ENCODE peak calls at places on chromosomes 3 and 15, in five cellular contexts. O is aorta; B is naive thymus-derived CD4-positive, alpha-beta T cell; A is uterus; Q is A549. K is an unnamed sample. For H3K4me1 and H3K9me3, the result is how much of the 10 kb centered on the place peaks cover.

GRCh38 chr3:132064114-132064513 is 29.3 kb upstream of the CPNE4 start:
- DNase-seq in O (no peak), B (no peak), A (no peak), Q (no peak), K (no peak)

GRCh38 chr3:155010416-155010815 is 69.7 kb upstream of the MME start:
- DNase-seq in O (no peak), B (no peak), A (no peak), Q (no peak), K (no peak)

GRCh38 chr3:56089739-56090138 is 378.5 kb downstream of the ERC2 start:
- DNase-seq in O (no peak), B (no peak), A (no peak), Q (no peak), K (no peak)

GRCh38 chr15:59941612-59942011 is 62.5 kb upstream of the FOXB1 start:
- DNase-seq in O (no peak), B (no peak), A (no peak), Q (no peak), K (no peak)

GRCh38 chr3:115709931-115710330 is 86.6 kb downstream of the GAP43 start:
- DNase-seq in O (no peak), B (no peak), A (no peak), Q (no peak), K (no peak)

GRCh38 chr3:195214381-195214780 is 56.6 kb downstream of the XXYLT1 start:
- DNase-seq in O (no peak), B (no peak), A (peak), Q (no peak), K (no peak)

GRCh38 chr3:172201990-172202318 is 162.6 kb downstream of the FNDC3B start:
- DNase-seq in O (no peak), B (no peak), A (no peak), Q (no peak), K (no peak)

GRCh38 chr3:183698760-183699159 is 1.2 kb downstream of the YEATS2 start:
- DNase-seq in O (no peak), B (no peak), A (no peak), Q (no peak), K (no peak)

GRCh38 chr3:64717872-64718613 is 30.2 kb upstream of the ADAMTS9 start:
- DNase-seq in O (no peak), B (no peak), A (no peak), Q (no peak), K (no peak)

GRCh38 chr3:71512000-71512399 is 71.5 kb downstream of the FOXP1 start:
- DNase-seq in O (no peak), B (peak), A (no peak), Q (no peak), K (no peak)

GRCh38 chr3:8589880-8590556 is 54.6 kb downstream of the SSUH2 start:
- DNase-seq in O (no peak), B (no peak), A (no peak), Q (no peak), K (no peak)

GRCh38 chr15:88644741-88645140 is 5.9 kb downstream of the ISG20 start:
- DNase-seq in O (no peak), B (no peak), A (peak), Q (no peak), K (no peak)

GRCh38 chr3:125042725-125043406 is 12.9 kb downstream of the HEG1 start:
- DNase-seq in O (peak), B (no peak), A (peak), Q (no peak), K (peak)

GRCh38 chr3:195893516-195893915 is 14.8 kb downstream of the TNK2 start:
- DNase-seq in O (no peak), B (no peak), A (no peak), Q (no peak), K (no peak)

GRCh38 chr3:150577854-150578253 is 25.3 kb upstream of the SELENOT start:
- DNase-seq in O (no peak), B (no peak), A (no peak), Q (peak), K (no peak)

GRCh38 chr15:44009056-44009455 is 182.3 kb downstream of the WDR76 start:
- DNase-seq in O (no peak), B (no peak), A (no peak), Q (peak), K (no peak)

GRCh38 chr3:188153949-188154757 is at the start of gene LPP:
- DNase-seq in O (peak), B (peak), A (peak), Q (peak), K (peak)

GRCh38 chr3:156131241-156131640 is 10.9 kb downstream of the KCNAB1 start:
- DNase-seq in O (no peak), B (no peak), A (no peak), Q (no peak), K (no peak)

GRCh38 chr15:43185161-43186002 is at the start of gene CCNDBP1:
- DNase-seq in O (peak), B (peak), A (peak), Q (peak), K (peak)

GRCh38 chr3:187750041-187750512 is 4.8 kb upstream of the BCL6 start:
- DNase-seq in O (no peak), B (no peak), A (no peak), Q (peak), K (no peak)

GRCh38 chr3:100254168-100254777 is 6.5 kb upstream of the TBC1D23 start:
- DNase-seq in O (peak), B (peak), A (peak), Q (peak), K (peak)

GRCh38 chr15:64754663-64755426 is 20.5 kb downstream of the RBPMS2 start:
- DNase-seq in O (no peak), B (no peak), A (no peak), Q (no peak), K (no peak)

GRCh38 chr3:134877788-134878187 is 82.7 kb downstream of the EPHB1 start:
- DNase-seq in O (no peak), B (no peak), A (no peak), Q (no peak), K (no peak)

GRCh38 chr3:42698911-42699230 is 3.7 kb downstream of the HHATL start:
- DNase-seq in O (peak), B (no peak), A (no peak), Q (no peak), K (no peak)

GRCh38 chr3:120092444-120092843 is 1.8 kb downstream of the GSK3B start:
- DNase-seq in O (no peak), B (no peak), A (no peak), Q (no peak), K (no peak)

GRCh38 chr3:120089089-120089488 is 5.2 kb downstream of the GSK3B start:
- DNase-seq in O (no peak), B (no peak), A (no peak), Q (no peak), K (no peak)

GRCh38 chr3:120088622-120089021 is 5.6 kb downstream of the GSK3B start:
- DNase-seq in O (no peak), B (no peak), A (no peak), Q (no peak), K (no peak)

GRCh38 chr3:120093119-120093922 is 926 bp downstream of the GSK3B start:
- DNase-seq in O (no peak), B (peak), A (no peak), Q (peak), K (no peak)

GRCh38 chr3:120090422-120090821 is 3.8 kb downstream of the GSK3B start:
- DNase-seq in O (no peak), B (no peak), A (no peak), Q (no peak), K (no peak)
- H3K4me1 ChIP-seq in O (under half), B (under half), A (under half), Q (under half), K (half or more)

DNA sequence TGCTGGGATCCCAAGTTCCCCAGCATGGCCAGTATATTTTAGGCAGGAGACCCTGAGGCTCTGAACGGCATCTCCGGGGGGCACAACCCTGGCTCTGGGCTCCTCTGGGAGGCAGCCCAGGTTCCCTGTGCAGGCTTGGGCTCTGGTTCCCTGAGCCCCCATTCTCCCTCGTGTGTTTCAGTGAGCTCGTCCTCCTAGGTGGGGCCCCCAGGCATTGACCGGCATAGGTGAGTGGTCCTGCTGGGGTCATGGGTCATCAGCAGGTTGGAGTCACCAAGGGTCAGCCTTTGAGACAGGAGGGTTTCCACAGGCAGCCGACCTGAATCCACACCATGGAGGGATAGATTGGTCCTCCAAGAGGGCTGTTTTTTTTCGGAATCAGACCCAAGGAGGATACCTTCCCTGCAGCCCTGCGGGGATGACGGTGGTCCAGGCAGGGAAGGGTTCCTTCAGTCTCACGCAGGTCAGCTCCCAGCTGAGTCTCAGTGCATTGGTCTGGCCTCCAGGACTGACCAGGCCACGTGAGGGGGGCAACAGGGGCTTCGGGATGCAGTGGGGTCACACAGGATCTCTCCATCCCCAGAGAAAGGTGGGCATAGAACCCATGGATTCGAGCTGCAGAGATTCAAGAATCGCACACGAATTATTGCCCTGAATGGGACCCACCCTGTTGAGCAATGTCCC is 226.0 kb downstream of the SNRPN start:
- DNase-seq in O (peak), B (no peak), A (peak), Q (no peak), K (peak)
- H3K9me3 ChIP-seq in O (under half), B (under half), A (under half), Q (under half), K (half or more)

GRCh38 chr15:78071378-78071777 is 6.1 kb downstream of the TBC1D2B start:
- DNase-seq in O (no peak), B (no peak), A (no peak), Q (no peak), K (no peak)
- H3K4me1 ChIP-seq in O (under half), B (half or more), A (under half), Q (half or more), K (half or more)

DNA sequence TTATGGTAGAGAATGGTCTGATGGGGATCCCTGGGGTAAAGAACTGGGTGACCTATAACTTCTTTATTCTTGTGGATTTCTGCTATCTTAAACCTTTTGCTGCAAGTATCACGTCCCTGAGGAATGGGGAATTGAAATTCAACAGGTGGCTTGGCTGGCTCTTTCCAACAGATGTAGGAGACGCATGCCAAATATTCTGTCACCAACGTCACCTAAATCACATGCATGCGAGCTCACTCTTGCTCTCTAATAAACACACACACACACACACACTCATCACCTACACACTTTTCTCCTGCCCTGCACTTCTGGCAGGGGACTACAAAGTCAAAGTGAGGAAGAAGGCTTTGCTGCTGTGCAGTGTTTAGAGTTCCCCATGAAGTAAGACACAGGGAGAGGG is 145.8 kb upstream of the NECTIN3 start:
- DNase-seq in O (no peak), B (no peak), A (no peak), Q (no peak), K (no peak)
- H3K9me3 ChIP-seq in O (under half), B (under half), A (under half), Q (under half), K (under half)

K was measured in left ventricle myocardium inferior.